ENCODE peak calls at places on chromosomes 2 and 18, in four cellular contexts. Z is testis, K is adrenal gland, O is A549. C is an unnamed sample.

GRCh38 chr2:112154246-112155110 is 16.3 kb downstream of the FBLN7 start:
- DNase-seq in Z (no peak), K (no peak), O (no peak), C (no peak)

GRCh38 chr2:22420076-22420475 is 964.9 kb upstream of the KLHL29 start:
- DNase-seq in Z (no peak), K (no peak), O (no peak), C (no peak)

GRCh38 chr2:217740178-217740577 is 262.6 kb downstream of the TNS1 start:
- DNase-seq in Z (no peak), K (no peak), O (no peak), C (no peak)

GRCh38 chr2:49289711-49290110 is 135.4 kb upstream of the FSHR start:
- DNase-seq in Z (no peak), K (no peak), O (no peak), C (no peak)

GRCh38 chr18:76405761-76406356 is 89.2 kb downstream of the ZNF516 start:
- DNase-seq in Z (peak; percentile 83), K (peak; percentile 77), O (peak; percentile 58), C (no peak)

GRCh38 chr2:217555075-217555876 is 447.5 kb downstream of the TNS1 start:
- DNase-seq in Z (peak; percentile 46), K (peak; percentile 76), O (no peak), C (no peak)

GRCh38 chr2:17947113-17947512 is 68.6 kb downstream of the KCNS3 start:
- DNase-seq in Z (no peak), K (no peak), O (no peak), C (no peak)

GRCh38 chr2:46540496-46541342 is 61.4 kb downstream of the TMEM247 start:
- DNase-seq in Z (no peak), K (peak; percentile 67), O (peak; percentile 68), C (peak; percentile 71)

GRCh38 chr2:240201861-240202260 is 61.4 kb upstream of the OTOS start:
- DNase-seq in Z (peak; percentile 7), K (no peak), O (no peak), C (no peak)

GRCh38 chr2:38485734-38486133 is 108.7 kb upstream of the ATL2 start:
- DNase-seq in Z (no peak), K (no peak), O (no peak), C (no peak)

GRCh38 chr18:24958001-24958400 is 394.0 kb downstream of the ZNF521 start:
- DNase-seq in Z (no peak), K (no peak), O (no peak), C (no peak)

GRCh38 chr2:173290518-173290917 is 64.2 kb upstream of the CDCA7 start:
- DNase-seq in Z (no peak), K (no peak), O (no peak), C (no peak)

GRCh38 chr2:96110621-96111256 is 5.6 kb downstream of the ADRA2B start:
- DNase-seq in Z (no peak), K (no peak), O (no peak), C (peak; percentile 23)

GRCh38 chr2:103161456-103162289 is 399.8 kb downstream of the TMEM182 start:
- DNase-seq in Z (peak; percentile 62), K (peak; percentile 30), O (peak; percentile 58), C (no peak)

GRCh38 chr2:152134488-152135280 is 35.8 kb upstream of the CACNB4 start:
- DNase-seq in Z (peak; percentile 21), K (no peak), O (no peak), C (no peak)

GRCh38 chr2:237177986-237178385 is 92.3 kb downstream of the COPS8 start:
- DNase-seq in Z (no peak), K (no peak), O (no peak), C (no peak)

GRCh38 chr2:177728920-177729319 is 336.3 kb downstream of the AGPS start:
- DNase-seq in Z (no peak), K (no peak), O (no peak), C (no peak)

GRCh38 chr2:235958631-235959395 is 209.4 kb downstream of the GBX2 start:
- DNase-seq in Z (no peak), K (no peak), O (no peak), C (no peak)

GRCh38 chr2:9281145-9281544 is 74.5 kb downstream of the ASAP2 start:
- DNase-seq in Z (no peak), K (no peak), O (no peak), C (no peak)

GRCh38 chr18:72427721-72428120 is 116.4 kb downstream of the CBLN2 start:
- DNase-seq in Z (no peak), K (no peak), O (no peak), C (no peak)

GRCh38 chr18:74281639-74282358 is 10.0 kb downstream of the CYB5A start:
- DNase-seq in Z (no peak), K (peak; percentile 49), O (no peak), C (no peak)

GRCh38 chr2:73004889-73005596 is 66.5 kb downstream of the SFXN5 start:
- DNase-seq in Z (no peak), K (no peak), O (no peak), C (no peak)

GRCh38 chr2:86014493-86014892 is 91.2 kb downstream of the POLR1A start:
- DNase-seq in Z (no peak), K (no peak), O (no peak), C (no peak)

GRCh38 chr2:99608861-99609260 is 119.0 kb upstream of the REV1 start:
- DNase-seq in Z (no peak), K (no peak), O (no peak), C (no peak)

GRCh38 chr2:15142069-15142689 is 419.0 kb downstream of the NBAS start:
- DNase-seq in Z (no peak), K (no peak), O (no peak), C (no peak)

GRCh38 chr2:216113572-216113971 is 4.4 kb downstream of the XRCC5 start:
- DNase-seq in Z (no peak), K (no peak), O (no peak), C (no peak)

GRCh38 chr2:173547493-173547892 is 192.8 kb downstream of the CDCA7 start:
- DNase-seq in Z (no peak), K (no peak), O (no peak), C (no peak)

GRCh38 chr2:9060819-9061218 is 57.3 kb upstream of the MBOAT2 start:
- DNase-seq in Z (no peak), K (no peak), O (no peak), C (no peak)

GRCh38 chr18:40235881-40236280 is 1719.2 kb upstream of the PIK3C3 start:
- DNase-seq in Z (no peak), K (no peak), O (no peak), C (no peak)

GRCh38 chr2:237868631-237869356 is 9.4 kb downstream of the RAMP1 start:
- DNase-seq in Z (no peak), K (no peak), O (no peak), C (no peak)

GRCh38 chr2:239306274-239307220 is 94.3 kb downstream of the HDAC4 start:
- DNase-seq in Z (peak; percentile 11), K (no peak), O (no peak), C (no peak)

DNA sequence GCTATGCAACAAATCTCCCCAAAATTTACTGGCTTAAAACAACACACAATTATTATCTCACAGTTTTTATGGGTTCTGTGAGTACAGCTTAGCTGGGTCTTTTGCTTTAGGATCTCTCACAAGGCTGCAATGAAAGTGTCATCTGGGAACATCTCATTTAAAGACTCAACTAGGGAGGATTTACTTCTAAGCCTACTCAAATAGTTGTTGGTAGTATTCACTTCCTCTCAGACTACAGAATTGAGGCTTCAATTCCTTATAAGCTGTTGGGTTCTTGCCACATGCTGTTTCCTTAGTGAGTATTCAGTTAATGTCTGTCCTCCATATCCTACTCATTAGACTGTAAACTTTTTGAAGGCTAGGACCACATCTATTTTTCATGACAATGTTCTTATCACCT is 72.3 kb downstream of the MDH1 start:
- DNase-seq in Z (no peak), K (no peak), O (no peak), C (no peak)
- H3K27ac ChIP-seq in Z (no peak overlapping the region), K (no peak overlapping the region), O (no peak overlapping the region), C (no peak overlapping the region)

GRCh38 chr2:168801961-168802824 is at the start of gene NOSTRIN:
- DNase-seq in Z (peak; percentile 61), K (peak; percentile 63), O (peak; percentile 92), C (no peak)
- TF ChIP-seq POLR2A in Z (no peak), K (peak; percentile 44), O (no peak), C (no peak)

DNA sequence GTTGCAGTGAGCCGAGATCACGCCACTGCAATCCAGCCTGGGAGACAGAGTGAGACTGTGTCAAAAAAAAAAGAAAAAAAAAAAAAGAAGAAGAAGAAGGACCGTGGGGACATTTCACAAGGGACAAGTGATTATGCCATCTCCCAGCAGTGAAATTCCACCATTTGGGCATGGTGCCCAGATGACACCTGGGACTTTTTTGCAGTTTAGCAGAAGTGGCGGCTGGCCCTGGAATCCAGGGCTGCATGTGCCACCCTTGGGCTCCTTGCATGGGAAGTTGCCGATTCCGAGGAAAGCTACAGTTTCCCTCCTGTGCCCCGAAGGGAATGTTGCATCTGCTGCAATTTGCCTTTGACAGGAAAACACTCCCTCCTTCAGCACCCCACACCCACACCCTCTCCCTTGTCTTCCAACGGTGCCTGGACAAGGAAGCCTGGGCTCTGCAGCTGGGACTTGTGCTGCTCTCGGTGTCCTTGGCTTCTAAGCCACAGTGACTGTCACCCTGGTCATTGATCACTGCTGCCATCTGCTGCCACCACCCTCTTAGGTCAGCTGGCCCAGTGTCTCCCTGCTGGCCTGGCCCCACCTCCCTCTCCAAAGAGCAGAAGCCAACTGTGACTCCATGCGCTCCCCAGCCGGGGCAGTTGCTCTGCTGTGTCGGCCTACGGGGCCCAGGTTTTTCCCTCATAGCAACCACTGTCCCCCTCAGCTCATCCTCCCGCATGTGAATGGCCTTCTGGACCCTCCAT is 56.4 kb upstream of the LRRC30 start:
- DNase-seq in Z (peak; percentile 92), K (peak; percentile 33), O (no peak), C (no peak)
- H3K27ac ChIP-seq in Z (no peak overlapping the region), K (no peak overlapping the region), O (no peak overlapping the region), C (no peak overlapping the region)

DNA sequence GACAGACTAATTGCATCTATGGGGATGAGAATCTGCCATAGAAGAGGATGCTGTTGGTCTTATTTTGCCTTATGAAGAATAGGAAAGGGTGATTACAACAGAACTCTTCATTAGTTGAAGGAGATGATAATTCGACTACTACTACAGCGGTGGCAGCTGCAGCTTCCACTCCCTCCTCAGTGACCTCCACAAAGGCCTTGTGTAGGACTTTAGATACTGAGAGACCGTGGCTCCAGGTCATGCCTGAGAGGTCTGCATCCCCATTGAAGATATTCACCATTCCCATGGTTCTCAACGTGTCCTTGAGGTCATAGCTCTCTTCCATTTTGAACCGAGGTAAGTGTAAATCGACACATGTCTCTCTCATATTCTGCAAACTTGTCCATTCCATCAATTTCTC is 6.4 kb downstream of the SERPINB4 start:
- DNase-seq in Z (no peak), K (no peak), O (no peak), C (no peak)
- TF ChIP-seq POLR2A in Z (no peak), K (no peak), O (no peak), C (no peak)

DNA sequence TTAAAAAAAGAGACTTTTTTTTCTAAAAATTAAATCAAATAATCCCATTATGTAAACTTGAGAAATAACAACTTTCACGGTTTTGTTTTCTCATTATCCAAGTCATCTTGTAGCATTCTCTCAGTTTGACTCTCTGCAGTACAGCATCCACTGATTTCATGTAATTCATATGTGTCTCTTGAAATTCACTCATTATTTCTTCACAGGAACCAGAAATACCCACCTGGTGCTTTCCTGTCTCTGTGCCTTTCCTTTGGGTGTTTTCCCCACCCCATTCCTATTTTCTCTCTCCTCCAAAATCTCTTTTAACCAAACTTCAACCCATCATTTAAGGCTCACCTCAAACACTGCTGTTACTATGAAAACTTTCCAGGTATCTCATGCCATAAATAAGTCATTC is 116.2 kb upstream of the STK17B start:
- DNase-seq in Z (no peak), K (no peak), O (no peak), C (no peak)
- H3K27ac ChIP-seq in Z (no peak overlapping the region), K (no peak overlapping the region), O (no peak overlapping the region), C (no peak overlapping the region)

GRCh38 chr2:226771067-226771466 is 28.6 kb downstream of the IRS1 start:
- DNase-seq in Z (no peak), K (no peak), O (peak; percentile 56), C (peak; percentile 68)
- TF ChIP-seq POLR2A in Z (no peak), K (no peak), O (no peak), C (no peak)

C was measured in heart left ventricle.